ENCODE peak calls at places on chromosomes 5 and 9, in four cellular contexts. One of them, this sample, is unnamed.
A peak's percentile ranks its signal among the peaks of the same experiment; 100 is the strongest.

GRCh38 chr9:125541840-125542243 is 165.2 kb downstream of the MAPKAP1 start:
- DNase-seq in K562: no peak
- DNase-seq in HEK293T: no peak
- DNase-seq in HepG2: no peak
- DNase-seq in this sample: no peak

GRCh38 chr5:91101777-91102379 is 281.2 kb downstream of the ARRDC3 start:
- DNase-seq in K562: peak; percentile 54
- DNase-seq in HEK293T: peak; percentile 77
- DNase-seq in HepG2: peak; percentile 64
- DNase-seq in this sample: peak; percentile 21

GRCh38 chr5:39223568-39224156 is 4.3 kb upstream of the FYB1 start:
- DNase-seq in K562: no peak
- DNase-seq in HEK293T: no peak
- DNase-seq in HepG2: no peak
- DNase-seq in this sample: no peak

GRCh38 chr5:77133061-77133758 is 46.1 kb upstream of the ZBED3 start:
- DNase-seq in K562: no peak
- DNase-seq in HEK293T: no peak
- DNase-seq in HepG2: peak; percentile 45
- DNase-seq in this sample: no peak

GRCh38 chr9:91775011-91775707 is 174.9 kb downstream of the ROR2 start:
- DNase-seq in K562: peak; percentile 77
- DNase-seq in HEK293T: peak; percentile 83
- DNase-seq in HepG2: peak; percentile 43
- DNase-seq in this sample: no peak

GRCh38 chr5:72452515-72453259 is 54.5 kb downstream of the ZNF366 start:
- DNase-seq in K562: no peak
- DNase-seq in HEK293T: no peak
- DNase-seq in HepG2: no peak
- DNase-seq in this sample: no peak

GRCh38 chr5:99928490-99928889 is 606.7 kb upstream of the FAM174A start:
- DNase-seq in K562: no peak
- DNase-seq in HEK293T: no peak
- DNase-seq in HepG2: no peak
- DNase-seq in this sample: no peak

GRCh38 chr9:95552814-95553546 is 36.2 kb upstream of the PTCH1 start:
- DNase-seq in K562: peak; percentile 32
- DNase-seq in HEK293T: no peak
- DNase-seq in HepG2: no peak
- DNase-seq in this sample: no peak

GRCh38 chr9:88319936-88320747 is 68.1 kb upstream of the SPIN1 start:
- DNase-seq in K562: no peak
- DNase-seq in HEK293T: no peak
- DNase-seq in HepG2: no peak
- DNase-seq in this sample: no peak

GRCh38 chr5:108028411-108028810 is 353.5 kb downstream of the FBXL17 start:
- DNase-seq in K562: no peak
- DNase-seq in HEK293T: no peak
- DNase-seq in HepG2: no peak
- DNase-seq in this sample: no peak

GRCh38 chr5:1437876-1438559 is 7.2 kb downstream of the SLC6A3 start:
- DNase-seq in K562: no peak
- DNase-seq in HEK293T: no peak
- DNase-seq in HepG2: no peak
- DNase-seq in this sample: no peak

GRCh38 chr5:174059247-174059646 is 13.7 kb downstream of the NSG2 start:
- DNase-seq in K562: no peak
- DNase-seq in HEK293T: no peak
- DNase-seq in HepG2: no peak
- DNase-seq in this sample: no peak

GRCh38 chr5:95620870-95621838 is 1.3 kb downstream of the GPR150 start:
- DNase-seq in K562: no peak
- DNase-seq in HEK293T: no peak
- DNase-seq in HepG2: no peak
- DNase-seq in this sample: no peak

GRCh38 chr5:172548311-172548731 is 92.7 kb upstream of the NEURL1B start:
- DNase-seq in K562: no peak
- DNase-seq in HEK293T: no peak
- DNase-seq in HepG2: no peak
- DNase-seq in this sample: no peak

GRCh38 chr5:153352685-153353219 is 137.7 kb upstream of the GRIA1 start:
- DNase-seq in K562: no peak
- DNase-seq in HEK293T: no peak
- DNase-seq in HepG2: no peak
- DNase-seq in this sample: peak; percentile 44

GRCh38 chr5:50727149-50727496 is 60.7 kb downstream of the PARP8 start:
- DNase-seq in K562: no peak
- DNase-seq in HEK293T: no peak
- DNase-seq in HepG2: no peak
- DNase-seq in this sample: no peak

GRCh38 chr9:124132671-124133147 is 121.1 kb downstream of the LHX2 start:
- DNase-seq in K562: no peak
- DNase-seq in HEK293T: no peak
- DNase-seq in HepG2: no peak
- DNase-seq in this sample: no peak

GRCh38 chr5:78605611-78606010 is 43.0 kb downstream of the LHFPL2 start:
- DNase-seq in K562: no peak
- DNase-seq in HEK293T: no peak
- DNase-seq in HepG2: no peak
- DNase-seq in this sample: no peak

GRCh38 chr5:107104774-107105050 is 566.0 kb downstream of the EFNA5 start:
- DNase-seq in K562: no peak
- DNase-seq in HEK293T: no peak
- DNase-seq in HepG2: no peak
- DNase-seq in this sample: peak; percentile 28

GRCh38 chr9:33366979-33367480 is 35.3 kb downstream of the AQP7 start:
- DNase-seq in K562: no peak
- DNase-seq in HEK293T: no peak
- DNase-seq in HepG2: no peak
- DNase-seq in this sample: no peak

GRCh38 chr9:134365791-134366222 is 39.6 kb downstream of the RXRA start:
- DNase-seq in K562: peak; percentile 67
- DNase-seq in HEK293T: no peak
- DNase-seq in HepG2: no peak
- DNase-seq in this sample: no peak

GRCh38 chr9:125929846-125930245 is 182.7 kb downstream of the PBX3 start:
- DNase-seq in K562: no peak
- DNase-seq in HEK293T: no peak
- DNase-seq in HepG2: no peak
- DNase-seq in this sample: no peak

GRCh38 chr5:90878081-90878480 is 319.5 kb downstream of the ADGRV1 start:
- DNase-seq in K562: no peak
- DNase-seq in HEK293T: no peak
- DNase-seq in HepG2: no peak
- DNase-seq in this sample: no peak

GRCh38 chr5:57779383-57780223 is 297.0 kb upstream of the ACTBL2 start:
- DNase-seq in K562: no peak
- DNase-seq in HEK293T: peak; percentile 32
- DNase-seq in HepG2: peak; percentile 49
- DNase-seq in this sample: no peak

GRCh38 chr5:77449277-77449676 is 42.8 kb downstream of the WDR41 start:
- DNase-seq in K562: no peak
- DNase-seq in HEK293T: no peak
- DNase-seq in HepG2: no peak
- DNase-seq in this sample: no peak

GRCh38 chr9:125409637-125410521 is 148.3 kb downstream of the GAPVD1 start:
- DNase-seq in K562: peak; percentile 92
- DNase-seq in HEK293T: peak; percentile 69
- DNase-seq in HepG2: peak; percentile 48
- DNase-seq in this sample: no peak

GRCh38 chr9:111795557-111795839 is 761 bp upstream of the SHOC1 start:
- DNase-seq in K562: no peak
- DNase-seq in HEK293T: no peak
- DNase-seq in HepG2: no peak
- DNase-seq in this sample: no peak

GRCh38 chr9:35649431-35650340 is 1.0 kb downstream of the SIT1 start:
- DNase-seq in K562: peak; percentile 28
- DNase-seq in HEK293T: no peak
- DNase-seq in HepG2: no peak
- DNase-seq in this sample: no peak

GRCh38 chr5:59020611-59021285 is 437.9 kb downstream of the RAB3C start:
- DNase-seq in K562: no peak
- DNase-seq in HEK293T: peak; percentile 30
- DNase-seq in HepG2: no peak
- DNase-seq in this sample: no peak

GRCh38 chr9:135719472-135719871 is 17.5 kb downstream of the KCNT1 start:
- DNase-seq in K562: no peak
- DNase-seq in HEK293T: no peak
- DNase-seq in HepG2: no peak
- DNase-seq in this sample: no peak

GRCh38 chr5:17222679-17223078 is 5.2 kb downstream of the BASP1 start:
- DNase-seq in K562: no peak
- DNase-seq in HEK293T: no peak
- DNase-seq in HepG2: no peak
- DNase-seq in this sample: no peak

GRCh38 chr5:158614951-158615350 is 484.8 kb downstream of the EBF1 start:
- DNase-seq in K562: no peak
- DNase-seq in HEK293T: no peak
- DNase-seq in HepG2: no peak
- DNase-seq in this sample: no peak

GRCh38 chr9:81534138-81534865 is 155.0 kb downstream of the TLE1 start:
- DNase-seq in K562: no peak
- DNase-seq in HEK293T: no peak
- DNase-seq in HepG2: no peak
- DNase-seq in this sample: no peak

DNA sequence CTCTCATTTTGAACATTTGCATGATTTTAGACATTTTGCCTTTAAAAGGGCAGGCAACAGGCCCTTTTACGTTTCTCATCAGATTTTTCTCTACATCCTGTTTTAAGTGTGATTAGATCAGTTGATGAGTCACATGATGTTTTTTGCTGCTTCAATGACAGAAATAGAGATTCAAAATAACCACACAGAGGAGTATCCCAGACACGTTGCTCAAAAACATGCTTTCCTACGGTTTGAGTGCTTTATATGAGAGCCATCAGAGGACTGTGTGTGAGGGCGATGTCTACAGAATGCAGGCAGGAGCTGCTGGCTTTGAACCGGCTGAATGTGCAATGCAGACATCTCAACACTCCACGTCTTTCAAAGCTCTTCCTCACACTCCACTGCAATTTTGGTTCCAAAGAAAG is 42.1 kb downstream of the OTULIN start:
- DNase-seq in K562: no peak
- DNase-seq in HEK293T: no peak
- DNase-seq in HepG2: no peak
- DNase-seq in this sample: no peak
- TF ChIP-seq FOXK2 in K562: no peak
- TF ChIP-seq FOXK2 in HEK293T: no peak
- TF ChIP-seq FOXK2 in HepG2: no peak
- TF ChIP-seq FOXK2 in this sample: no peak

DNA sequence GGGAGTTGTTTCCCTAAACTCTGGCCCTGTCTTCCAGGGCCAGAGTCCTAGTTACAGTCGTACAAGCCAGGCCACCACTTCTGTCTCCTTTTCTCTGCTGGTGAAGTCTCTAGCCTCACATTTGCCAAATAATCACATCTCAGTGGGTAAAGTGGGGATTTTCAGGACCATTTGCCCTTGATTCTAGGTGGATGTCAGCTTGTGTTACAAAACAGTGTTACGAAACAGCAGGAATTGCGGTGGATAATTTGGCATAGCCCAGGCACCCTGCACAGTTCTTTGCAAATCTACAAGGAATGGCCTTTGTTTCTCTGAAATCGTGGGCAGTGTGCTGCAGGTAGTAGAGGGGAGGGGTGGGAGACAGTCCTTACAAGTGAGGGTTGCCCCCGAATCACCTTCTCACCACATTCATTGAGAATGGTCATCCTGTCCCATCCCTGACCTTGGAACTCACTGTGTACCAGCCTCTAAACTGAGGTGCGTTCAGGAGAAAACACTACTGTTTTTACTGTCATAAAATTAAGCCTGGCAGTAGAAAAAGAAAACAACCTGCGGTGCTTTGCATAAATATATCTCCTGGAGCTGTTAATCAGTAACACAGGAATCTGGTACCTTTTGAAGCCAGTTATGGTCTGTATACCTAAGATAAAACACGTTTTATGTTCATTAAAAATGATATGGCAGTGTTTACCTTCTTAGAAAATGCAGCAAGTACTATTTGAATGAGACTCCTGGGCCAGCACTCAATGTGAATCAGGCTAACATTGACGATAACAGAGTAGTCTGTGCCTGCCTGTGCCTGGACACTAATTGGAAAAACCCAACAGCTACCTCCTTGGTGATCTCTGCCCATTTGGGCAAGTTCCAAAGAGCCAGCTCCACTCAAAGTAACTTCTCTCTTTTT is 44.3 kb downstream of the CYSTM1 start:
- DNase-seq in K562: no peak
- DNase-seq in HEK293T: no peak
- DNase-seq in HepG2: peak; percentile 38
- DNase-seq in this sample: no peak
- TF ChIP-seq FOXK2 in K562: no peak
- TF ChIP-seq FOXK2 in HEK293T: no peak
- TF ChIP-seq FOXK2 in HepG2: no peak
- TF ChIP-seq FOXK2 in this sample: no peak

GRCh38 chr5:74334434-74335364 is 305.8 kb downstream of the ENC1 start:
- DNase-seq in K562: no peak
- DNase-seq in HEK293T: no peak
- DNase-seq in HepG2: no peak
- DNase-seq in this sample: no peak
- TF ChIP-seq FOXK2 in K562: no peak
- TF ChIP-seq FOXK2 in HEK293T: no peak
- TF ChIP-seq FOXK2 in HepG2: no peak
- TF ChIP-seq FOXK2 in this sample: no peak

GRCh38 chr9:128634651-128635262 is 21.9 kb downstream of the DYNC2I2 start:
- DNase-seq in K562: no peak
- DNase-seq in HEK293T: no peak
- DNase-seq in HepG2: no peak
- DNase-seq in this sample: no peak
- TF ChIP-seq FOXK2 in K562: no peak
- TF ChIP-seq FOXK2 in HEK293T: no peak
- TF ChIP-seq FOXK2 in HepG2: no peak
- TF ChIP-seq FOXK2 in this sample: no peak